ENCODE peak calls at places on chromosomes 13 and 19, in five cellular contexts. B is omental fat pad, D is COLO829, K is activated gamma-delta T cell treated with Interleukin-2 at 50 U/mL for 16 hours, L is NCI-H2029 treated with DMSO at 0.1 percent for 48 hours. J is an unnamed sample.
A peak's percentile ranks its signal among the peaks of the same experiment; 100 is the strongest.

GRCh38 chr13:51564252-51564651 is 20.0 kb upstream of the WDFY2 start:
- DNase-seq in B (no peak), D (no peak), K (no peak), L (no peak), J (no peak)

GRCh38 chr19:30088567-30088966 is 146.5 kb downstream of the URI1 start:
- DNase-seq in B (no peak), D (no peak), K (no peak), L (no peak), J (no peak)

GRCh38 chr13:102700088-102701031 is 5.5 kb upstream of the METTL21C start:
- DNase-seq in B (no peak), D (no peak), K (no peak), L (no peak), J (no peak)

GRCh38 chr19:3788991-3789778 is 3.0 kb upstream of the MATK start:
- DNase-seq in B (no peak), D (no peak), K (peak; percentile 32), L (no peak), J (no peak)

GRCh38 chr13:67107973-67108372 is 122.2 kb downstream of the PCDH9 start:
- DNase-seq in B (no peak), D (no peak), K (no peak), L (no peak), J (no peak)

GRCh38 chr13:27170521-27171243 is 929 bp downstream of the USP12 start:
- DNase-seq in B (no peak), D (no peak), K (peak; percentile 9), L (no peak), J (peak; percentile 32)

GRCh38 chr19:38394488-38394887 is 6.0 kb downstream of the SPRED3 start:
- DNase-seq in B (no peak), D (no peak), K (peak; percentile 56), L (no peak), J (peak; percentile 33)

GRCh38 chr13:45422731-45423130 is 4.6 kb upstream of the SLC25A30 start:
- DNase-seq in B (no peak), D (no peak), K (no peak), L (no peak), J (peak; percentile 47)

GRCh38 chr13:68810660-68811059 is 1297.0 kb upstream of the ATXN8OS start:
- DNase-seq in B (no peak), D (no peak), K (no peak), L (no peak), J (no peak)

GRCh38 chr13:37747071-37747612 is 122.4 kb downstream of the TRPC4 start:
- DNase-seq in B (no peak), D (no peak), K (no peak), L (no peak), J (no peak)

GRCh38 chr19:1880611-1881392 is 4.5 kb downstream of the ABHD17A start:
- DNase-seq in B (no peak), D (no peak), K (no peak), L (no peak), J (peak; percentile 50)

GRCh38 chr19:1199531-1199930 is 6.0 kb upstream of the STK11 start:
- DNase-seq in B (no peak), D (no peak), K (no peak), L (no peak), J (no peak)

GRCh38 chr13:40993987-40994386 is 25.1 kb downstream of the ELF1 start:
- DNase-seq in B (no peak), D (no peak), K (no peak), L (peak; percentile 74), J (no peak)

GRCh38 chr19:2289714-2290435 is 7.9 kb upstream of the PEAK3 start:
- DNase-seq in B (no peak), D (no peak), K (peak; percentile 72), L (no peak), J (peak; percentile 62)

GRCh38 chr19:31979949-31980670 is 365.3 kb upstream of the ZNF507 start:
- DNase-seq in B (no peak), D (no peak), K (no peak), L (no peak), J (no peak)

GRCh38 chr13:26449063-26449848 is 108.2 kb upstream of the WASF3 start:
- DNase-seq in B (no peak), D (no peak), K (no peak), L (no peak), J (no peak)

GRCh38 chr13:53160211-53160610 is 131.6 kb downstream of the OLFM4 start:
- DNase-seq in B (no peak), D (no peak), K (no peak), L (no peak), J (no peak)

GRCh38 chr19:18436651-18437478 is 1.1 kb downstream of the ISYNA1 start:
- DNase-seq in B (no peak), D (peak; percentile 96), K (peak; percentile 85), L (peak; percentile 17), J (peak; percentile 89)

GRCh38 chr13:33612641-33613638 is 205.0 kb upstream of the RFC3 start:
- DNase-seq in B (no peak), D (peak; percentile 31), K (no peak), L (no peak), J (no peak)

GRCh38 chr19:53977991-53978731 is 13.3 kb upstream of the CACNG6 start:
- DNase-seq in B (peak; percentile 26), D (peak; percentile 36), K (no peak), L (no peak), J (no peak)

GRCh38 chr13:20482275-20482761 is 43.3 kb downstream of the CRYL1 start:
- DNase-seq in B (no peak), D (no peak), K (no peak), L (no peak), J (no peak)

GRCh38 chr13:74747186-74747955 is 613.2 kb upstream of the KLF12 start:
- DNase-seq in B (no peak), D (no peak), K (no peak), L (no peak), J (no peak)

GRCh38 chr13:63117710-63118109 is 1702.1 kb upstream of the PCDH20 start:
- DNase-seq in B (no peak), D (no peak), K (no peak), L (no peak), J (no peak)